ENCODE peak calls at places on chromosome 17, in ten cellular contexts. S, A, R, J, M, I, C, E, U and B are unnamed samples.

GRCh38 chr17:3732171-3732570 is 8.5 kb downstream of the HASPIN start:
- DNase-seq in S (no peak), A (no peak), R (no peak), J (no peak), M (no peak), I (no peak), C (no peak), E (no peak), U (no peak), B (no peak)

GRCh38 chr17:67316776-67317175 is 49.6 kb downstream of the PSMD12 start:
- DNase-seq in S (no peak), A (no peak), R (no peak), J (no peak), M (no peak), I (no peak), C (no peak), E (no peak), U (no peak), B (no peak)

GRCh38 chr17:40303009-40303657 is 5.8 kb upstream of the RARA start:
- DNase-seq in S (peak), A (no peak), R (peak), J (no peak), M (peak), I (peak), C (peak), E (no peak), U (peak), B (no peak)

GRCh38 chr17:42891539-42892152 is 9.0 kb upstream of the G6PC1 start:
- DNase-seq in S (no peak), A (no peak), R (no peak), J (no peak), M (no peak), I (peak), C (no peak), E (peak), U (no peak), B (no peak)

GRCh38 chr17:16267174-16267573 is 50.2 kb downstream of the PIGL start:
- DNase-seq in S (no peak), A (no peak), R (no peak), J (no peak), M (no peak), I (no peak), C (no peak), E (no peak), U (no peak), B (no peak)

GRCh38 chr17:8004899-8005298 is 2.5 kb downstream of the GUCY2D start:
- DNase-seq in S (peak), A (no peak), R (no peak), J (no peak), M (no peak), I (no peak), C (no peak), E (no peak), U (no peak), B (no peak)

GRCh38 chr17:13888043-13888442 is 181.3 kb upstream of the COX10 start:
- DNase-seq in S (peak), A (no peak), R (no peak), J (peak), M (no peak), I (no peak), C (no peak), E (no peak), U (no peak), B (no peak)

GRCh38 chr17:75625813-75626486 is 7.3 kb upstream of the SMIM5 start:
- DNase-seq in S (no peak), A (peak), R (no peak), J (no peak), M (no peak), I (peak), C (peak), E (no peak), U (peak), B (no peak)

GRCh38 chr17:79916506-79916905 is 77.3 kb upstream of the CBX4 start:
- DNase-seq in S (no peak), A (no peak), R (no peak), J (no peak), M (no peak), I (no peak), C (no peak), E (no peak), U (no peak), B (no peak)

GRCh38 chr17:46192484-46193245 is 564 bp downstream of the KANSL1 start:
- DNase-seq in S (peak), A (peak), R (no peak), J (no peak), M (peak), I (peak), C (peak), E (peak), U (peak), B (peak)

GRCh38 chr17:62630365-62631085 is 3.1 kb downstream of the MRC2 start:
- DNase-seq in S (peak), A (no peak), R (no peak), J (no peak), M (no peak), I (no peak), C (no peak), E (no peak), U (no peak), B (no peak)

GRCh38 chr17:66727634-66728570 is 107.0 kb upstream of the CACNG5 start:
- DNase-seq in S (peak), A (peak), R (peak), J (no peak), M (no peak), I (peak), C (peak), E (peak), U (peak), B (peak)

GRCh38 chr17:17628388-17629008 is 37.0 kb upstream of the PEMT start:
- DNase-seq in S (peak), A (peak), R (no peak), J (no peak), M (no peak), I (no peak), C (no peak), E (no peak), U (no peak), B (no peak)

GRCh38 chr17:68544111-68544510 is 31.9 kb downstream of the PRKAR1A start:
- DNase-seq in S (no peak), A (no peak), R (no peak), J (no peak), M (no peak), I (no peak), C (no peak), E (no peak), U (no peak), B (no peak)

GRCh38 chr17:82846061-82846691 is 6.4 kb upstream of the ZNF750 start:
- DNase-seq in S (no peak), A (no peak), R (no peak), J (no peak), M (no peak), I (no peak), C (no peak), E (no peak), U (no peak), B (no peak)

GRCh38 chr17:75752405-75753192 is 12.4 kb downstream of the GALK1 start:
- DNase-seq in S (no peak), A (no peak), R (no peak), J (no peak), M (no peak), I (no peak), C (no peak), E (no peak), U (no peak), B (no peak)

GRCh38 chr17:17375826-17376225 is 72.7 kb downstream of the NT5M start:
- DNase-seq in S (no peak), A (no peak), R (no peak), J (no peak), M (no peak), I (no peak), C (no peak), E (no peak), U (no peak), B (no peak)

GRCh38 chr17:39699818-39700147 is at the start of gene ERBB2:
- DNase-seq in S (peak), A (no peak), R (no peak), J (no peak), M (no peak), I (peak), C (no peak), E (peak), U (no peak), B (no peak)

GRCh38 chr17:7223375-7223774 is 3.6 kb downstream of the ACADVL start:
- DNase-seq in S (no peak), A (no peak), R (no peak), J (no peak), M (no peak), I (no peak), C (no peak), E (no peak), U (no peak), B (no peak)

GRCh38 chr17:76714822-76715461 is 4.2 kb upstream of the MXRA7 start:
- DNase-seq in S (peak), A (peak), R (no peak), J (no peak), M (peak), I (peak), C (no peak), E (peak), U (peak), B (no peak)

GRCh38 chr17:65542595-65542994 is 18.9 kb downstream of the AXIN2 start:
- DNase-seq in S (no peak), A (no peak), R (no peak), J (no peak), M (no peak), I (no peak), C (no peak), E (no peak), U (no peak), B (no peak)

GRCh38 chr17:18026408-18026776 is 12.6 kb downstream of the ATPAF2 start:
- DNase-seq in S (peak), A (no peak), R (no peak), J (peak), M (no peak), I (no peak), C (peak), E (peak), U (no peak), B (no peak)

GRCh38 chr17:50768348-50768761 is 1.0 kb upstream of the ANKRD40CL start:
- DNase-seq in S (no peak), A (no peak), R (no peak), J (no peak), M (peak), I (no peak), C (no peak), E (no peak), U (no peak), B (no peak)

GRCh38 chr17:61402073-61402541 is 2.5 kb downstream of the TBX2 start:
- DNase-seq in S (no peak), A (no peak), R (no peak), J (no peak), M (no peak), I (no peak), C (no peak), E (no peak), U (no peak), B (no peak)

GRCh38 chr17:9402590-9403199 is 172.9 kb downstream of the STX8 start:
- DNase-seq in S (peak), A (peak), R (no peak), J (peak), M (no peak), I (no peak), C (no peak), E (no peak), U (peak), B (no peak)

GRCh38 chr17:74573169-74573568 is 5.9 kb upstream of the CD300H start:
- DNase-seq in S (no peak), A (no peak), R (no peak), J (no peak), M (no peak), I (no peak), C (no peak), E (no peak), U (no peak), B (no peak)

GRCh38 chr17:81576621-81577277 is 24.6 kb upstream of the FAAP100 start:
- DNase-seq in S (peak), A (no peak), R (no peak), J (no peak), M (no peak), I (no peak), C (no peak), E (no peak), U (no peak), B (no peak)

GRCh38 chr17:3982541-3983017 is 18.3 kb upstream of the ATP2A3 start:
- DNase-seq in S (no peak), A (no peak), R (no peak), J (no peak), M (no peak), I (no peak), C (no peak), E (no peak), U (no peak), B (no peak)

GRCh38 chr17:18105027-18105426 is 3.5 kb upstream of the MYO15A start:
- DNase-seq in S (no peak), A (no peak), R (no peak), J (no peak), M (no peak), I (no peak), C (no peak), E (no peak), U (no peak), B (no peak)

GRCh38 chr17:66313325-66313724 is 10.9 kb downstream of the PRKCA start:
- DNase-seq in S (no peak), A (no peak), R (no peak), J (no peak), M (no peak), I (no peak), C (no peak), E (no peak), U (no peak), B (no peak)

GRCh38 chr17:33291248-33292183 is 1.6 kb downstream of the ASIC2 start:
- DNase-seq in S (no peak), A (no peak), R (no peak), J (no peak), M (peak), I (peak), C (peak), E (peak), U (peak), B (no peak)

GRCh38 chr17:61253937-61254677 is 145.5 kb upstream of the TBX2 start:
- DNase-seq in S (no peak), A (no peak), R (no peak), J (no peak), M (no peak), I (no peak), C (no peak), E (no peak), U (no peak), B (no peak)

GRCh38 chr17:77002103-77003045 is 134.2 kb downstream of the MGAT5B start:
- DNase-seq in S (peak), A (no peak), R (no peak), J (peak), M (no peak), I (peak), C (no peak), E (no peak), U (no peak), B (no peak)